ENCODE peak calls at places on chromosomes 7 and 10, in eight cellular contexts. J is H4, V is WTC11, A is NCI-H1092, Q is NCI-H69, W is foreskin fibroblast, I is NCI-H774, F is mucosa of gallbladder. C is an unnamed sample.
A peak's percentile ranks its signal among the peaks of the same experiment; 100 is the strongest.

GRCh38 chr10:117455346-117455745 is 80.1 kb upstream of the PDZD8 start:
- DNase-seq in F (no peak), I (no peak), W (peak; percentile 67), V (no peak), Q (no peak), A (no peak), J (no peak), C (no peak)

GRCh38 chr7:69199048-69199447 is 399.2 kb upstream of the AUTS2 start:
- DNase-seq in F (no peak), Q (no peak), A (no peak), I (no peak), W (no peak), J (no peak), V (no peak), C (no peak)

GRCh38 chr7:79608005-79608404 is 154.5 kb upstream of the MAGI2 start:
- DNase-seq in F (peak; percentile 12), A (no peak), I (no peak), Q (peak; percentile 79), J (no peak), W (no peak), V (no peak), C (peak; percentile 11)

GRCh38 chr10:114478281-114478680 is 74.0 kb upstream of the AFAP1L2 start:
- DNase-seq in V (no peak), A (no peak), I (no peak), J (no peak), W (no peak), F (no peak), Q (no peak), C (no peak)

GRCh38 chr10:99630439-99630838 is 10.2 kb upstream of the SLC25A28 start:
- DNase-seq in Q (no peak), I (no peak), W (peak; percentile 76), F (peak; percentile 35), V (no peak), A (no peak), J (peak; percentile 23), C (no peak)

GRCh38 chr7:127658979-127659378 is 7.0 kb downstream of the SND1 start:
- DNase-seq in I (no peak), F (no peak), Q (no peak), A (no peak), V (no peak), W (no peak), J (no peak), C (no peak)

GRCh38 chr10:24718031-24718855 is 5.4 kb downstream of the ARHGAP21 start:
- DNase-seq in V (no peak), I (no peak), J (no peak), A (no peak), W (peak; percentile 87), F (no peak), Q (no peak), C (no peak)

GRCh38 chr10:47016564-47016963 is 105.3 kb downstream of the PTPN20 start:
- DNase-seq in F (no peak), A (no peak), I (no peak), V (no peak), J (no peak), Q (no peak), W (no peak), C (no peak)

GRCh38 chr10:11162828-11163599 is 145.3 kb downstream of the CELF2 start:
- DNase-seq in J (no peak), W (no peak), F (peak; percentile 71), A (no peak), V (no peak), I (no peak), Q (no peak), C (no peak)

GRCh38 chr10:101292194-101293006 is 61.6 kb upstream of the BTRC start:
- DNase-seq in J (no peak), F (no peak), Q (peak; percentile 74), W (peak; percentile 39), V (peak; percentile 27), I (no peak), A (no peak), C (peak; percentile 39)

GRCh38 chr7:13414661-13415105 is 574.8 kb downstream of the ETV1 start:
- DNase-seq in I (peak; percentile 26), F (no peak), Q (peak; percentile 89), V (no peak), J (no peak), A (no peak), W (peak; percentile 1), C (no peak)

GRCh38 chr7:104453190-104453589 is 124.8 kb downstream of the LHFPL3 start:
- DNase-seq in V (no peak), Q (no peak), I (no peak), W (no peak), A (no peak), J (no peak), F (no peak), C (no peak)

GRCh38 chr7:156969972-156970420 is 20.5 kb downstream of the NOM1 start:
- DNase-seq in F (no peak), Q (peak; percentile 14), A (no peak), J (no peak), I (no peak), W (peak; percentile 32), V (no peak), C (no peak)

GRCh38 chr10:23754179-23754578 is 315.3 kb downstream of the OTUD1 start:
- DNase-seq in I (no peak), V (no peak), W (no peak), Q (no peak), A (no peak), F (no peak), J (no peak), C (no peak)

GRCh38 chr7:920351-921070 is 34.0 kb downstream of the ADAP1 start:
- DNase-seq in Q (peak; percentile 43), J (no peak), I (no peak), A (no peak), F (no peak), W (no peak), V (peak; percentile 11), C (no peak)

GRCh38 chr10:51000976-51001375 is 73.3 kb upstream of the PRKG1 start:
- DNase-seq in Q (no peak), F (no peak), A (no peak), W (peak; percentile 15), I (no peak), J (no peak), V (no peak), C (no peak)

GRCh38 chr7:90726623-90727022 is 130.5 kb downstream of the CDK14 start:
- DNase-seq in J (peak; percentile 79), Q (peak; percentile 78), F (peak; percentile 54), V (no peak), A (no peak), W (peak; percentile 43), I (no peak), C (no peak)

GRCh38 chr10:96638120-96638519 is 51.3 kb upstream of the TM9SF3 start:
- DNase-seq in J (no peak), V (no peak), I (no peak), W (no peak), Q (no peak), A (no peak), F (no peak), C (no peak)

GRCh38 chr10:24299587-24300258 is 90.8 kb downstream of the KIAA1217 start:
- DNase-seq in Q (no peak), A (no peak), I (no peak), W (peak; percentile 5), F (no peak), J (no peak), V (no peak), C (no peak)

GRCh38 chr7:50307368-50308012 is 3.0 kb downstream of the IKZF1 start:
- DNase-seq in I (no peak), J (no peak), V (no peak), W (no peak), A (no peak), Q (no peak), F (no peak), C (no peak)

GRCh38 chr7:26397326-26397725 is 105.7 kb downstream of the SNX10 start:
- DNase-seq in J (no peak), F (no peak), Q (peak; percentile 44), V (no peak), W (no peak), A (no peak), I (no peak), C (no peak)

GRCh38 chr10:70682920-70683600 is 10.8 kb downstream of the ADAMTS14 start:
- DNase-seq in V (no peak), W (no peak), A (no peak), I (no peak), Q (no peak), F (no peak), J (no peak), C (no peak)

GRCh38 chr7:12056381-12056780 is 154.7 kb upstream of the TMEM106B start:
- DNase-seq in I (no peak), V (no peak), A (no peak), Q (no peak), W (no peak), J (no peak), F (no peak), C (no peak)

GRCh38 chr10:21398549-21399345 is 126.7 kb downstream of the SKIDA1 start:
- DNase-seq in J (no peak), Q (peak; percentile 37), F (no peak), A (no peak), W (peak; percentile 79), V (no peak), I (no peak), C (no peak)

GRCh38 chr10:31961264-31961663 is 32.6 kb upstream of the ARHGAP12 start:
- DNase-seq in J (no peak), W (no peak), V (no peak), A (peak; percentile 30), Q (peak; percentile 81), F (no peak), I (peak; percentile 45), C (no peak)

GRCh38 chr7:12738665-12739064 is 51.2 kb downstream of the ARL4A start:
- DNase-seq in J (no peak), I (no peak), A (no peak), V (no peak), Q (no peak), W (no peak), F (no peak), C (no peak)

GRCh38 chr7:89401099-89401498 is 605.6 kb upstream of the TEX47 start:
- DNase-seq in W (peak; percentile 29), F (no peak), A (no peak), J (no peak), I (no peak), V (no peak), Q (no peak), C (no peak)

GRCh38 chr10:13924020-13924725 is 337.4 kb downstream of the PRPF18 start:
- DNase-seq in W (peak; percentile 96), A (no peak), I (no peak), Q (no peak), V (no peak), F (no peak), J (peak; percentile 35), C (no peak)

GRCh38 chr7:29565186-29565540 is 1.5 kb downstream of the PRR15 start:
- DNase-seq in J (no peak), Q (no peak), F (no peak), V (no peak), W (no peak), I (no peak), A (no peak), C (no peak)

C was measured in NCI-H748 treated with DMSO at 0.1 percent for 48 hours.